ENCODE peak calls at places on chromosome 20, in seven cellular contexts. B, H, T, O, P, Z and I are unnamed samples.

GRCh38 chr20:22744341-22745193 is 160.2 kb upstream of the FOXA2 start:
- DNase-seq in H (no peak), O (peak; percentile 38), T (no peak), B (no peak), Z (no peak), P (no peak), I (peak; percentile 25)

GRCh38 chr20:48298851-48299484 is 513.7 kb upstream of the SULF2 start:
- DNase-seq in B (peak; percentile 32), H (peak; percentile 25), T (peak; percentile 92), O (peak; percentile 71), P (no peak), Z (no peak), I (peak; percentile 97)

GRCh38 chr20:41524980-41525613 is 93.1 kb downstream of the CHD6 start:
- DNase-seq in T (peak; percentile 75), B (no peak), Z (no peak), P (no peak), O (peak; percentile 20), H (peak; percentile 29), I (no peak)

GRCh38 chr20:50680106-50680960 is 11.0 kb downstream of the RIPOR3 start:
- DNase-seq in O (peak; percentile 71), P (no peak), B (no peak), T (peak; percentile 25), H (no peak), Z (no peak), I (no peak)

GRCh38 chr20:14344746-14345145 is 7.3 kb upstream of the FLRT3 start:
- DNase-seq in O (no peak), T (no peak), B (no peak), P (no peak), H (peak; percentile 31), Z (no peak), I (no peak)

GRCh38 chr20:25987073-25987927 is 290.6 kb upstream of the ZNF337 start:
- DNase-seq in T (peak; percentile 1), B (no peak), Z (peak; percentile 45), H (peak; percentile 59), O (peak; percentile 46), P (peak; percentile 29), I (no peak)

GRCh38 chr20:33541074-33541473 is 51.2 kb downstream of the CBFA2T2 start:
- DNase-seq in H (peak; percentile 9), B (no peak), T (no peak), O (no peak), P (no peak), Z (no peak), I (no peak)

GRCh38 chr20:37630161-37630560 is 63.7 kb upstream of the CTNNBL1 start:
- DNase-seq in T (no peak), B (no peak), P (no peak), O (peak; percentile 26), H (no peak), Z (no peak), I (no peak)

GRCh38 chr20:24523661-24524060 is 54.2 kb downstream of the SYNDIG1 start:
- DNase-seq in P (no peak), O (no peak), T (no peak), Z (no peak), H (peak; percentile 9), B (no peak), I (no peak)

GRCh38 chr20:37907677-37908397 is 4.9 kb downstream of the VSTM2L start:
- DNase-seq in O (no peak), H (peak; percentile 85), B (no peak), P (no peak), Z (peak; percentile 55), T (peak; percentile 86), I (peak; percentile 93)

GRCh38 chr20:8117636-8118413 is 14.2 kb upstream of the PLCB1 start:
- DNase-seq in O (no peak), Z (no peak), T (no peak), B (no peak), P (no peak), H (no peak), I (no peak)

GRCh38 chr20:32902456-32903420 is 44.0 kb downstream of the EFCAB8 start:
- DNase-seq in O (peak; percentile 76), H (peak; percentile 77), P (peak; percentile 64), Z (peak; percentile 72), B (peak; percentile 27), T (peak; percentile 80), I (peak; percentile 68)

GRCh38 chr20:54407446-54407845 is 67.9 kb upstream of the DOK5 start:
- DNase-seq in P (no peak), B (no peak), Z (no peak), O (no peak), T (no peak), H (no peak), I (no peak)

GRCh38 chr20:37552415-37552814 is 24.7 kb upstream of the BLCAP start:
- DNase-seq in O (no peak), T (peak; percentile 46), B (no peak), P (no peak), Z (no peak), H (no peak), I (peak; percentile 28)

GRCh38 chr20:50295762-50296449 is 105.3 kb downstream of the CEBPB start:
- DNase-seq in Z (no peak), P (no peak), T (no peak), B (no peak), O (no peak), H (no peak), I (no peak)

GRCh38 chr20:38108438-38109024 is 56.5 kb downstream of the TGM2 start:
- DNase-seq in H (no peak), B (no peak), P (no peak), T (peak; percentile 68), Z (no peak), O (no peak), I (no peak)

GRCh38 chr20:41639630-41640029 is 21.5 kb upstream of the CHD6 start:
- DNase-seq in Z (peak; percentile 28), H (peak; percentile 55), P (no peak), B (no peak), T (no peak), O (no peak), I (no peak)

GRCh38 chr20:14622796-14623195 is 285.4 kb upstream of the FLRT3 start:
- DNase-seq in O (peak; percentile 69), B (peak; percentile 15), H (no peak), P (no peak), T (peak; percentile 72), Z (peak; percentile 47), I (peak; percentile 83)

GRCh38 chr20:9112541-9113515 is 43.9 kb downstream of the PLCB4 start:
- DNase-seq in H (no peak), O (peak; percentile 34), B (no peak), Z (no peak), T (peak; percentile 39), P (no peak), I (no peak)

GRCh38 chr20:3204124-3204794 is at the start of gene DDRGK1:
- DNase-seq in Z (peak; percentile 88), P (peak; percentile 87), H (peak; percentile 88), O (peak; percentile 89), B (peak; percentile 54), T (peak; percentile 90), I (peak; percentile 91)

GRCh38 chr20:13318871-13319521 is 97.9 kb downstream of the ISM1 start:
- DNase-seq in P (no peak), T (no peak), Z (no peak), O (no peak), H (no peak), B (no peak), I (no peak)

GRCh38 chr20:33076662-33077398 is 2.6 kb upstream of the BPIFB4 start:
- DNase-seq in P (no peak), T (peak; percentile 34), B (peak; percentile 35), Z (peak; percentile 48), H (peak; percentile 40), O (peak; percentile 31), I (peak; percentile 39)

GRCh38 chr20:51759769-51760510 is 8.2 kb downstream of the ATP9A start:
- DNase-seq in Z (peak; percentile 23), B (no peak), H (no peak), O (no peak), P (no peak), T (peak; percentile 14), I (no peak)

GRCh38 chr20:51758978-51759544 is 9.1 kb downstream of the ATP9A start:
- DNase-seq in P (no peak), O (no peak), Z (no peak), T (peak; percentile 15), B (no peak), H (no peak), I (no peak)

GRCh38 chr20:51757226-51757625 is 11.0 kb downstream of the ATP9A start:
- DNase-seq in P (no peak), T (no peak), O (no peak), Z (no peak), H (no peak), B (no peak), I (no peak)

GRCh38 chr20:51763965-51764602 is 4.1 kb downstream of the ATP9A start:
- DNase-seq in Z (peak; percentile 24), P (no peak), T (peak; percentile 31), O (no peak), B (no peak), H (no peak), I (no peak)

GRCh38 chr20:51760905-51761544 is 7.2 kb downstream of the ATP9A start:
- DNase-seq in P (no peak), Z (peak; percentile 46), H (peak; percentile 23), T (peak; percentile 33), B (no peak), O (no peak), I (peak; percentile 86)
- TF ChIP-seq EZH2phosphoT487 in P (no peak), Z (no peak), H (no peak), T (no peak), B (no peak), O (no peak), I (no peak)

GRCh38 chr20:57261488-57262243 is 4.8 kb downstream of the BMP7 start:
- DNase-seq in B (no peak), O (no peak), P (no peak), Z (peak; percentile 54), T (no peak), H (peak; percentile 57), I (no peak)
- TF ChIP-seq EZH2 in B (no peak), O (no peak), P (no peak), Z (no peak), T (no peak), H (no peak), I (no peak)

GRCh38 chr20:1813101-1813529 is 82.1 kb upstream of the SIRPA start:
- DNase-seq in B (no peak), O (no peak), Z (no peak), T (peak; percentile 93), P (no peak), H (no peak), I (peak; percentile 96)
- TF ChIP-seq EZH2phosphoT487 in B (no peak), O (no peak), Z (no peak), T (no peak), P (no peak), H (no peak), I (no peak)

GRCh38 chr20:62220666-62221568 is 839 bp upstream of the HRH3 start:
- DNase-seq in Z (peak; percentile 73), B (no peak), T (no peak), H (peak; percentile 75), P (no peak), O (no peak), I (no peak)

GRCh38 chr20:62217913-62218773 is 1.9 kb downstream of the HRH3 start:
- DNase-seq in P (no peak), B (no peak), O (no peak), Z (no peak), T (no peak), H (peak; percentile 43), I (no peak)

GRCh38 chr20:62216636-62217566 is 3.2 kb downstream of the HRH3 start:
- DNase-seq in T (no peak), O (no peak), Z (no peak), H (no peak), B (no peak), P (no peak), I (no peak)

GRCh38 chr20:62219992-62220665 is at the start of gene HRH3:
- DNase-seq in H (peak; percentile 95), Z (peak; percentile 78), P (peak; percentile 49), B (no peak), T (peak; percentile 52), O (peak; percentile 82), I (no peak)

GRCh38 chr20:62219101-62219991 is 732 bp downstream of the HRH3 start:
- DNase-seq in P (no peak), T (peak; percentile 48), Z (peak; percentile 81), B (no peak), O (no peak), H (peak; percentile 82), I (no peak)
- TF ChIP-seq EZH2 in P (no peak), T (no peak), Z (peak; percentile 54), B (no peak), O (peak; percentile 29), H (no peak), I (no peak)